ENCODE peak calls at places on chromosome 17, in five cellular contexts. I is HCT116, F is GM12878, A is fibroblast of lung, L is neural progenitor cell. X is an unnamed sample. For H3K36me3, the result is how much of the 10 kb centered on the place peaks cover.

GRCh38 chr17:33328129-33328528 is 35.0 kb upstream of the ASIC2 start:
- DNase-seq in I (no peak), F (no peak), A (no peak), L (peak), X (peak)

GRCh38 chr17:14781123-14781522 is 480.2 kb downstream of the HS3ST3B1 start:
- DNase-seq in I (no peak), F (no peak), A (no peak), L (no peak), X (no peak)

GRCh38 chr17:59505610-59506276 is 59.7 kb upstream of the DHX40 start:
- DNase-seq in I (no peak), F (no peak), A (peak), L (no peak), X (no peak)

GRCh38 chr17:78659546-78659945 is 82.3 kb upstream of the DNAH17 start:
- DNase-seq in I (no peak), F (no peak), A (no peak), L (no peak), X (no peak)

GRCh38 chr17:56231693-56232092 is 78.4 kb downstream of the ANKFN1 start:
- DNase-seq in I (no peak), F (no peak), A (no peak), L (no peak), X (no peak)

GRCh38 chr17:46875849-46876352 is 24.5 kb downstream of the WNT9B start:
- DNase-seq in I (no peak), F (no peak), A (no peak), L (no peak), X (no peak)

GRCh38 chr17:57555636-57556175 is 189.4 kb downstream of the CCDC182 start:
- DNase-seq in I (no peak), F (no peak), A (no peak), L (no peak), X (no peak)

GRCh38 chr17:7023576-7024401 is 939 bp downstream of the BCL6B start:
- DNase-seq in I (peak), F (peak), A (peak), L (peak), X (peak)

GRCh38 chr17:1774390-1775176 is 12.7 kb downstream of the SERPINF1 start:
- DNase-seq in I (no peak), F (no peak), A (no peak), L (no peak), X (no peak)

GRCh38 chr17:2921443-2921842 is 125.2 kb downstream of the RAP1GAP2 start:
- DNase-seq in I (no peak), F (no peak), A (no peak), L (no peak), X (no peak)

GRCh38 chr17:79115487-79115886 is 40.9 kb downstream of the ENGASE start:
- DNase-seq in I (no peak), F (no peak), A (no peak), L (no peak), X (no peak)

GRCh38 chr17:7217113-7217987 is 2.3 kb downstream of the DLG4 start:
- DNase-seq in I (no peak), F (no peak), A (peak), L (peak), X (peak)

GRCh38 chr17:42517516-42517915 is 18.5 kb upstream of the NAGLU start:
- DNase-seq in I (peak), F (no peak), A (peak), L (peak), X (peak)

GRCh38 chr17:3974980-3975379 is 10.7 kb upstream of the ATP2A3 start:
- DNase-seq in I (no peak), F (no peak), A (no peak), L (no peak), X (no peak)

GRCh38 chr17:31535581-31535981 is 144.1 kb downstream of the RAB11FIP4 start:
- DNase-seq in I (no peak), F (peak), A (no peak), L (no peak), X (no peak)

GRCh38 chr17:78753316-78754250 is 28.5 kb downstream of the CYTH1 start:
- DNase-seq in I (no peak), F (no peak), A (peak), L (no peak), X (no peak)

GRCh38 chr17:82536220-82537201 is 17.0 kb downstream of the FOXK2 start:
- DNase-seq in I (no peak), F (no peak), A (peak), L (no peak), X (peak)

GRCh38 chr17:48551601-48552452 is 6.9 kb upstream of the HOXB2 start:
- DNase-seq in I (no peak), F (no peak), A (peak), L (no peak), X (no peak)
- TF ChIP-seq EZH2 in I (no peak), F (no peak), A (no peak), L (peak), X (no peak)

DNA sequence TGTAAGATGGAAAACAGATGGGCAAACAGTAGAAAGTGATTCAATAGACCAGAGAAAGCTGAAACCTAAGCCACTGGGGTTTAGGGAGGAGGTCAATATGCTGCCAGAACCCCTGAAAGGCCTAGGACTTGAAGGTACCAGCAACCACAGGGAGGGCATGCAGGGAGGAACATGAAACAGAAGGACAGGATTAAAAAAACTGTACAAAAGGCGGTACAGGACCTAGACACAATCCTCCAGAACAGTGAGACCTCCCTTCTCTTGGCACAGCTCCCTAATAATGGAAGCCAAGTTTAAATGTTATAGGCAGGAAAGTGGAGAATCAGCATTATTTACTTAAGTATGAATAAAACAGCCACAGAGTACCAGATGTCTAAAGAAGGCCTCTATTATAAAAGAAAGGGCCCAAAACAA is 105.5 kb downstream of the SPAG9 start:
- DNase-seq in I (no peak), F (no peak), A (peak), L (no peak), X (peak)
- H3K36me3 ChIP-seq in I (under half), F (under half), A (under half), L (under half), X (under half)

GRCh38 chr17:63827002-63827800 is at the start of the genes FTSJ3 and PSMC5:
- DNase-seq in I (peak), F (peak), A (peak), L (peak), X (peak)

GRCh38 chr17:63826468-63827001 is 696 bp upstream of the PSMC5 start:
- DNase-seq in I (no peak), F (no peak), A (peak), L (peak), X (no peak)

GRCh38 chr17:63828936-63829335 is 1.5 kb upstream of the FTSJ3 start:
- DNase-seq in I (no peak), F (no peak), A (no peak), L (no peak), X (no peak)

GRCh38 chr17:63830278-63830677 is 2.8 kb upstream of the FTSJ3 start:
- DNase-seq in I (no peak), F (no peak), A (no peak), L (no peak), X (no peak)

GRCh38 chr17:63827801-63828221 is 348 bp upstream of the FTSJ3 start:
- DNase-seq in I (no peak), F (no peak), A (no peak), L (no peak), X (no peak)
- TF ChIP-seq EZH2 in I (no peak), F (no peak), A (no peak), L (no peak), X (no peak)

GRCh38 chr17:75267146-75267402 is 4.0 kb downstream of the MIF4GD start:
- DNase-seq in I (no peak), F (no peak), A (no peak), L (no peak), X (no peak)
- H3K36me3 ChIP-seq in I (under half), F (under half), A (under half), L (under half), X (under half)

GRCh38 chr17:66966529-66967418 is 2.3 kb downstream of the CACNG4 start:
- DNase-seq in I (no peak), F (no peak), A (no peak), L (no peak), X (no peak)
- TF ChIP-seq EZH2 in I (no peak), F (no peak), A (no peak), L (no peak), X (no peak)

DNA sequence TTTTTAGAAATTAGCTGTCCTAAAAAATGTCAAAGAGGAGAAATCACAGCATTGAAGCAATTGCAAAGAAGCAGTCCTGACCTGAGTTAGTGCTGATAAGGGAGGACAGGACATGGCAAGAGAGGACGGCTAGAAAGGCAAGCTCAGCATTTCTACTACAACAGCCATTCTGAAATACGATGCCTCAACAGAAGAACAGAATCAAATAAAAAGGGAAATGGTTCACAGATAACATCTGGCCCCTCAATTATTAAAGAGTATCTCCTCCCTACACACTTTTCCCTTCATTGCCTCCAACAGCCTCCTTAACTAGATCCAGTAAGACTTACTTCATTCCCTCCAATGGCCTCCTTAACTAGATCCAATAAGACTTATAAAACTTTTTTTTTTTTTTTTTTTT is 18.2 kb downstream of the VPS53 start:
- DNase-seq in I (no peak), F (no peak), A (no peak), L (no peak), X (peak)
- H3K36me3 ChIP-seq in I (under half), F (under half), A (under half), L (under half), X (under half)

GRCh38 chr17:77327181-77327565 is 186.4 kb downstream of the SEC14L1 start:
- DNase-seq in I (no peak), F (no peak), A (no peak), L (no peak), X (no peak)

GRCh38 chr17:77324227-77324626 is 183.5 kb downstream of the SEC14L1 start:
- DNase-seq in I (no peak), F (no peak), A (no peak), L (no peak), X (no peak)

GRCh38 chr17:77326636-77327035 is 185.9 kb downstream of the SEC14L1 start:
- DNase-seq in I (no peak), F (no peak), A (no peak), L (no peak), X (no peak)

GRCh38 chr17:77325537-77325825 is 184.7 kb downstream of the SEC14L1 start:
- DNase-seq in I (no peak), F (no peak), A (no peak), L (no peak), X (no peak)

GRCh38 chr17:77325826-77326581 is 185.2 kb downstream of the SEC14L1 start:
- DNase-seq in I (no peak), F (no peak), A (peak), L (no peak), X (no peak)
- TF ChIP-seq EZH2 in I (no peak), F (no peak), A (no peak), L (no peak), X (no peak)